ENCODE peak calls at places on chromosome 18, in seven cellular contexts. One of them, this sample, is unnamed.

GRCh38 chr18:13191779-13192178 is 26.8 kb upstream of the LDLRAD4 start:
- DNase-seq in ureter: no peak
- DNase-seq in AG10803: no peak
- DNase-seq in stimulated activated CD8-positive, alpha-beta memory T cell treated with anti-CD3 and anti-CD28 coated beads, Interleukin-7, amount 100 ng/mL, for 1 hour: no peak
- DNase-seq in fibroblast of mammary gland: no peak
- DNase-seq in EL: no peak
- DNase-seq in dorsolateral prefrontal cortex: no peak
- DNase-seq in this sample: no peak

GRCh38 chr18:44791520-44791919 is 110.8 kb downstream of the SETBP1 start:
- DNase-seq in ureter: no peak
- DNase-seq in AG10803: no peak
- DNase-seq in stimulated activated CD8-positive, alpha-beta memory T cell treated with anti-CD3 and anti-CD28 coated beads, Interleukin-7, amount 100 ng/mL, for 1 hour: no peak
- DNase-seq in fibroblast of mammary gland: peak
- DNase-seq in EL: no peak
- DNase-seq in dorsolateral prefrontal cortex: no peak
- DNase-seq in this sample: no peak

GRCh38 chr18:48318481-48318880 is 90.7 kb downstream of the ZBTB7C start:
- DNase-seq in ureter: no peak
- DNase-seq in AG10803: no peak
- DNase-seq in stimulated activated CD8-positive, alpha-beta memory T cell treated with anti-CD3 and anti-CD28 coated beads, Interleukin-7, amount 100 ng/mL, for 1 hour: no peak
- DNase-seq in fibroblast of mammary gland: no peak
- DNase-seq in EL: no peak
- DNase-seq in dorsolateral prefrontal cortex: no peak
- DNase-seq in this sample: no peak

GRCh38 chr18:74331404-74331803 is 15.8 kb downstream of the C18orf63 start:
- DNase-seq in ureter: no peak
- DNase-seq in AG10803: peak
- DNase-seq in stimulated activated CD8-positive, alpha-beta memory T cell treated with anti-CD3 and anti-CD28 coated beads, Interleukin-7, amount 100 ng/mL, for 1 hour: no peak
- DNase-seq in fibroblast of mammary gland: peak
- DNase-seq in EL: peak
- DNase-seq in dorsolateral prefrontal cortex: no peak
- DNase-seq in this sample: peak

GRCh38 chr18:57466307-57466706 is 31.1 kb downstream of the ONECUT2 start:
- DNase-seq in ureter: no peak
- DNase-seq in AG10803: peak
- DNase-seq in stimulated activated CD8-positive, alpha-beta memory T cell treated with anti-CD3 and anti-CD28 coated beads, Interleukin-7, amount 100 ng/mL, for 1 hour: no peak
- DNase-seq in fibroblast of mammary gland: no peak
- DNase-seq in EL: no peak
- DNase-seq in dorsolateral prefrontal cortex: no peak
- DNase-seq in this sample: no peak

GRCh38 chr18:12744103-12744502 is 41.3 kb downstream of the PSMG2 start:
- DNase-seq in ureter: no peak
- DNase-seq in AG10803: peak
- DNase-seq in stimulated activated CD8-positive, alpha-beta memory T cell treated with anti-CD3 and anti-CD28 coated beads, Interleukin-7, amount 100 ng/mL, for 1 hour: no peak
- DNase-seq in fibroblast of mammary gland: peak
- DNase-seq in EL: peak
- DNase-seq in dorsolateral prefrontal cortex: no peak
- DNase-seq in this sample: peak

GRCh38 chr18:79905993-79906392 is 45.5 kb downstream of the SLC66A2 start:
- DNase-seq in ureter: no peak
- DNase-seq in AG10803: no peak
- DNase-seq in stimulated activated CD8-positive, alpha-beta memory T cell treated with anti-CD3 and anti-CD28 coated beads, Interleukin-7, amount 100 ng/mL, for 1 hour: no peak
- DNase-seq in fibroblast of mammary gland: no peak
- DNase-seq in EL: no peak
- DNase-seq in dorsolateral prefrontal cortex: no peak
- DNase-seq in this sample: no peak

GRCh38 chr18:9683418-9684396 is 24.4 kb upstream of the RAB31 start:
- DNase-seq in ureter: peak
- DNase-seq in AG10803: peak
- DNase-seq in stimulated activated CD8-positive, alpha-beta memory T cell treated with anti-CD3 and anti-CD28 coated beads, Interleukin-7, amount 100 ng/mL, for 1 hour: no peak
- DNase-seq in fibroblast of mammary gland: peak
- DNase-seq in EL: peak
- DNase-seq in dorsolateral prefrontal cortex: peak
- DNase-seq in this sample: peak

GRCh38 chr18:6363216-6363615 is 51.5 kb downstream of the L3MBTL4 start:
- DNase-seq in ureter: no peak
- DNase-seq in AG10803: no peak
- DNase-seq in stimulated activated CD8-positive, alpha-beta memory T cell treated with anti-CD3 and anti-CD28 coated beads, Interleukin-7, amount 100 ng/mL, for 1 hour: no peak
- DNase-seq in fibroblast of mammary gland: no peak
- DNase-seq in EL: no peak
- DNase-seq in dorsolateral prefrontal cortex: no peak
- DNase-seq in this sample: no peak

GRCh38 chr18:51803029-51803428 is 537.0 kb upstream of the DCC start:
- DNase-seq in ureter: no peak
- DNase-seq in AG10803: no peak
- DNase-seq in stimulated activated CD8-positive, alpha-beta memory T cell treated with anti-CD3 and anti-CD28 coated beads, Interleukin-7, amount 100 ng/mL, for 1 hour: no peak
- DNase-seq in fibroblast of mammary gland: no peak
- DNase-seq in EL: no peak
- DNase-seq in dorsolateral prefrontal cortex: no peak
- DNase-seq in this sample: no peak

GRCh38 chr18:34493099-34493544 is 217.0 kb upstream of the DTNA start:
- DNase-seq in ureter: peak
- DNase-seq in AG10803: peak
- DNase-seq in stimulated activated CD8-positive, alpha-beta memory T cell treated with anti-CD3 and anti-CD28 coated beads, Interleukin-7, amount 100 ng/mL, for 1 hour: no peak
- DNase-seq in fibroblast of mammary gland: peak
- DNase-seq in EL: peak
- DNase-seq in dorsolateral prefrontal cortex: peak
- DNase-seq in this sample: peak

GRCh38 chr18:79848294-79848578 is 50.5 kb downstream of the KCNG2 start:
- DNase-seq in ureter: no peak
- DNase-seq in AG10803: no peak
- DNase-seq in stimulated activated CD8-positive, alpha-beta memory T cell treated with anti-CD3 and anti-CD28 coated beads, Interleukin-7, amount 100 ng/mL, for 1 hour: no peak
- DNase-seq in fibroblast of mammary gland: no peak
- DNase-seq in EL: no peak
- DNase-seq in dorsolateral prefrontal cortex: no peak
- DNase-seq in this sample: no peak

GRCh38 chr18:5620284-5620683 is 76.5 kb upstream of the EPB41L3 start:
- DNase-seq in ureter: no peak
- DNase-seq in AG10803: no peak
- DNase-seq in stimulated activated CD8-positive, alpha-beta memory T cell treated with anti-CD3 and anti-CD28 coated beads, Interleukin-7, amount 100 ng/mL, for 1 hour: no peak
- DNase-seq in fibroblast of mammary gland: peak
- DNase-seq in EL: no peak
- DNase-seq in dorsolateral prefrontal cortex: no peak
- DNase-seq in this sample: no peak

GRCh38 chr18:74314759-74315463 is 728 bp upstream of the C18orf63 start:
- DNase-seq in ureter: no peak
- DNase-seq in AG10803: no peak
- DNase-seq in stimulated activated CD8-positive, alpha-beta memory T cell treated with anti-CD3 and anti-CD28 coated beads, Interleukin-7, amount 100 ng/mL, for 1 hour: no peak
- DNase-seq in fibroblast of mammary gland: no peak
- DNase-seq in EL: no peak
- DNase-seq in dorsolateral prefrontal cortex: no peak
- DNase-seq in this sample: no peak

GRCh38 chr18:63788447-63789096 is 13.4 kb downstream of the SERPINB7 start:
- DNase-seq in ureter: no peak
- DNase-seq in AG10803: peak
- DNase-seq in stimulated activated CD8-positive, alpha-beta memory T cell treated with anti-CD3 and anti-CD28 coated beads, Interleukin-7, amount 100 ng/mL, for 1 hour: peak
- DNase-seq in fibroblast of mammary gland: peak
- DNase-seq in EL: peak
- DNase-seq in dorsolateral prefrontal cortex: no peak
- DNase-seq in this sample: peak

GRCh38 chr18:9846162-9846915 is 39.4 kb upstream of the TXNDC2 start:
- DNase-seq in ureter: no peak
- DNase-seq in AG10803: no peak
- DNase-seq in stimulated activated CD8-positive, alpha-beta memory T cell treated with anti-CD3 and anti-CD28 coated beads, Interleukin-7, amount 100 ng/mL, for 1 hour: no peak
- DNase-seq in fibroblast of mammary gland: no peak
- DNase-seq in EL: no peak
- DNase-seq in dorsolateral prefrontal cortex: no peak
- DNase-seq in this sample: no peak

GRCh38 chr18:54904521-54904920 is 54.7 kb downstream of the CCDC68 start:
- DNase-seq in ureter: no peak
- DNase-seq in AG10803: no peak
- DNase-seq in stimulated activated CD8-positive, alpha-beta memory T cell treated with anti-CD3 and anti-CD28 coated beads, Interleukin-7, amount 100 ng/mL, for 1 hour: no peak
- DNase-seq in fibroblast of mammary gland: no peak
- DNase-seq in EL: no peak
- DNase-seq in dorsolateral prefrontal cortex: no peak
- DNase-seq in this sample: no peak